ENCODE peak calls at places on chromosomes 1 and 21, in four cellular contexts. T, U, D and L are unnamed samples.

GRCh38 chr1:212470059-212470458 is 37.3 kb downstream of the NENF start:
- DNase-seq in U (peak; percentile 72), T (no peak), D (peak; percentile 95), L (no peak)

GRCh38 chr1:219555802-219556201 is 57.1 kb downstream of the ZC3H11B start:
- DNase-seq in U (no peak), D (peak; percentile 72), T (no peak), L (no peak)

GRCh38 chr21:46071082-46071481 is 26.8 kb upstream of the COL6A2 start:
- DNase-seq in T (peak; percentile 22), U (peak; percentile 33), D (no peak), L (peak; percentile 25)

GRCh38 chr1:205749826-205750682 is at the start of gene NUCKS1:
- DNase-seq in U (peak; percentile 98), T (peak; percentile 99), D (peak; percentile 91), L (peak; percentile 83)

GRCh38 chr1:198880818-198881597 is 242.2 kb downstream of the PTPRC start:
- DNase-seq in T (no peak), D (peak; percentile 94), U (no peak), L (no peak)

GRCh38 chr1:212098340-212098739 is 62.8 kb downstream of the DTL start:
- DNase-seq in U (no peak), D (no peak), T (no peak), L (no peak)

GRCh38 chr1:23581219-23581618 is 21.9 kb upstream of the ID3 start:
- DNase-seq in T (no peak), U (peak; percentile 78), D (no peak), L (no peak)

GRCh38 chr1:6996371-6996770 is 211.1 kb downstream of the CAMTA1 start:
- DNase-seq in D (no peak), T (no peak), U (no peak), L (no peak)

GRCh38 chr1:61606448-61607312 is 118.3 kb downstream of the TM2D1 start:
- DNase-seq in D (peak; percentile 94), U (peak; percentile 68), T (no peak), L (no peak)

GRCh38 chr1:120179420-120180348 is 3.4 kb upstream of the SEC22B start:
- DNase-seq in T (peak; percentile 69), U (peak; percentile 32), D (peak; percentile 20), L (peak; percentile 12)

GRCh38 chr1:111127923-111128643 is 11.8 kb downstream of the DRAM2 start:
- DNase-seq in D (no peak), U (no peak), T (no peak), L (no peak)

GRCh38 chr1:223228201-223228600 is 85.2 kb upstream of the TLR5 start:
- DNase-seq in U (no peak), T (no peak), D (no peak), L (no peak)

GRCh38 chr1:201751872-201752271 is 77.1 kb upstream of the IPO9 start:
- DNase-seq in T (no peak), U (no peak), D (no peak), L (no peak)

GRCh38 chr1:40264354-40264781 is 6.3 kb downstream of the ZMPSTE24 start:
- DNase-seq in D (peak; percentile 68), U (no peak), T (no peak), L (no peak)

GRCh38 chr1:65493792-65494191 is 73.3 kb downstream of the LEPR start:
- DNase-seq in T (no peak), D (no peak), U (no peak), L (no peak)

GRCh38 chr1:231494439-231495110 is 33.9 kb upstream of the TSNAX start:
- DNase-seq in U (no peak), D (no peak), T (no peak), L (no peak)

GRCh38 chr1:97337250-97338030 is 583.4 kb downstream of the DPYD start:
- DNase-seq in T (no peak), U (no peak), D (peak; percentile 55), L (no peak)

GRCh38 chr1:50251592-50252165 is 143.0 kb downstream of the ELAVL4 start:
- DNase-seq in D (no peak), U (no peak), T (peak; percentile 86), L (peak; percentile 74)

GRCh38 chr1:11531943-11532342 is 53.0 kb downstream of the DISP3 start:
- DNase-seq in U (no peak), T (no peak), D (no peak), L (no peak)

GRCh38 chr1:2561446-2561845 is 5.3 kb downstream of the TNFRSF14 start:
- DNase-seq in U (no peak), T (no peak), D (no peak), L (peak; percentile 50)

DNA sequence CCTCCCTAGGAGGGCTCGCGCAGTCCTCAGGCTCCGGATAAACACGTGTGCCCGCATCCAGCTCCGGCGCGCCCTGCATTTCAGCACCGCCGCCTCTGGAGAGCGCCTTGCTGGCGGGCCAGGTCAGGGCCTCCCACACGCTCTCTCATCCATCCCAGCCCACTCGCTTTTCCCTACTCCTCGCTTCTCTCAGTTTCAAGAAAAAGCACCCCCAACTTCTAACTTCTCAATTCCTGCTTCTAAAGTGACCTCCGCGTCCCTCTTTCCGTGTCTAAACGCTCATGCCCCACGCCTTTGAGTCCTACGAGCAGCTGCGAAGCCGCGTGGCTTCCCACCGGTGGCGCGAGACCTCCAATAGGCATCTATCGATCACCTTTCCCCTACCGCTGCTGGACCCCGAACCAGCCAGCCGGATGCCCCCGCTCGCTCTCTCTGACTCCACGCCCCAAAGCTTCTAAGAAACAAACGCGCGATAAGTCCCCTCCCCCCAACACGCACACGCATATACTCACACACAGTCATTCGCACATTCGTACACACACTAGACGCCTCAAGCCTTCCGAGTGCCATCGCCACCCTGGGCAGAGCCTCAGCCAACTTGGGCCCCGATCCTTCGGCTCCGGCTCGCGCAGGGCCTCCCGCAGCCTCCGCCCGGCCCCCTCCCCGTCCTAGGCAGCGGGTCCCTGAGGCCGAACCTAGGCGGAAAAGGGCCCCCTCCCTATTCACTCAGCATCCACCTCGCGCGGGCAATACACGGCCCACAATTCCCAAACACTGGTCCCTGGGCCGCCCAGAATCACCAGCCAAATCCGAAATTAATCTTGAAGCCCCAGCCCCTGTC is 1.1 kb downstream of the NMNAT2 start:
- DNase-seq in U (peak; percentile 81), T (peak; percentile 95), D (peak; percentile 34), L (peak; percentile 91)
- H3K27me3 ChIP-seq in U (peaks cover 35% of the 10 kb centered on the region), T (peaks cover 52% of the 10 kb centered on the region), D (peaks cover 17% of the 10 kb centered on the region), L (peaks cover 29% of the 10 kb centered on the region)

GRCh38 chr1:152110860-152111514 is 4.3 kb downstream of the TCHH start:
- DNase-seq in U (peak; percentile 68), T (peak; percentile 85), D (peak; percentile 30), L (peak; percentile 61)

GRCh38 chr1:152112885-152113432 is 2.3 kb downstream of the TCHH start:
- DNase-seq in T (no peak), D (no peak), U (no peak), L (no peak)

GRCh38 chr1:152110365-152110859 is 4.8 kb downstream of the TCHH start:
- DNase-seq in T (no peak), U (no peak), D (peak; percentile 49), L (peak; percentile 59)

GRCh38 chr1:152111515-152111968 is 3.7 kb downstream of the TCHH start:
- DNase-seq in D (no peak), T (peak; percentile 90), U (no peak), L (peak; percentile 68)

GRCh38 chr1:152112101-152112884 is 3.0 kb downstream of the TCHH start:
- DNase-seq in T (peak; percentile 72), D (no peak), U (no peak), L (peak; percentile 17)
- H3K27me3 ChIP-seq in T (peaks cover 94% of the 10 kb centered on the region), D (peaks cover 60% of the 10 kb centered on the region), U (peaks cover 100% of the 10 kb centered on the region), L (peaks cover 66% of the 10 kb centered on the region)

DNA sequence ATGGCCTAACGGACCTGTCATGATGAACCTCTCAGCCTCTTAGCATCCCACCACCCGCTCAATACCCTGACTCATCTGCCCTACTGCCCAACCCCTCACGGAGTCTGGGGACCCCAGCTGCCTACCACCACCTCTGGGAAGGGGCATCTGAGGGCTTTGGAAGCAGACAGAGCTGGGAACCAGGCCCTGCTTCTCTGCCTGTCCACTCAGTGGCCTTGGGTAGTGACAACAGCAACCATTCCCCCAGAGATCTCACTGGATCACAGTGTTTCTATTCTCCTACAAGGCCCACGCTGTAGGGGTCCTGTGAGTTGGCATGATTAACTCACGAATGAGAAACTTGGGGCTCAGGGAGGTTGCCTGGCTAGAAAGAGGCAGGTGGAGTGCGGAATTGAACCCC is 32.5 kb upstream of the DMBX1 start:
- DNase-seq in T (no peak), U (peak; percentile 14), D (no peak), L (no peak)
- H3K27me3 ChIP-seq in T (peaks cover 96% of the 10 kb centered on the region), U (peaks cover 8% of the 10 kb centered on the region), D (peaks cover 9% of the 10 kb centered on the region), L (peaks cover 52% of the 10 kb centered on the region)

GRCh38 chr1:17165823-17166222 is 39.1 kb upstream of the PADI1 start:
- DNase-seq in T (no peak), U (no peak), D (no peak), L (no peak)
- H3K27me3 ChIP-seq in T (no peaks in the 10 kb centered on the region), U (no peaks in the 10 kb centered on the region), D (no peaks in the 10 kb centered on the region), L (peaks cover 2% of the 10 kb centered on the region)

DNA sequence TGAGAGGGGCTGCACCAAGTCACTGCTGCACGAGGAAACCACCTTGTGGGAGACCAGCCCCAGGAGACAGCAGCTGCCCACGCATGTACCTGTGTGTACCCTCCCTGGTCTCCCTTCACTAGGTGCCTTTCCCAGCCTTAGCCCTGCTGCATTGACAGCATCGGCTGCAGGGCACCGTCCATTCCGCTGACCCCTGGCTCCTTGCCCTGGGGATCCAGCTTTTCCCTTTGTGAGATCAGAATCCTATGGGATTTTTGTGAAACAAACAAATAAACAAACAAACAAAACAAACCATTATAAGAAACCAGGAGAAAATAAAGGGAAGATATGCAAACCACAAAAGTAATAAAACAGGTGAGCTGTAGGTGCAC is 2.1 kb downstream of the STUM start:
- DNase-seq in D (no peak), U (no peak), T (no peak), L (no peak)
- H3K27me3 ChIP-seq in D (peaks cover 18% of the 10 kb centered on the region), U (peaks cover 6% of the 10 kb centered on the region), T (peaks cover 83% of the 10 kb centered on the region), L (peaks cover 44% of the 10 kb centered on the region)

DNA sequence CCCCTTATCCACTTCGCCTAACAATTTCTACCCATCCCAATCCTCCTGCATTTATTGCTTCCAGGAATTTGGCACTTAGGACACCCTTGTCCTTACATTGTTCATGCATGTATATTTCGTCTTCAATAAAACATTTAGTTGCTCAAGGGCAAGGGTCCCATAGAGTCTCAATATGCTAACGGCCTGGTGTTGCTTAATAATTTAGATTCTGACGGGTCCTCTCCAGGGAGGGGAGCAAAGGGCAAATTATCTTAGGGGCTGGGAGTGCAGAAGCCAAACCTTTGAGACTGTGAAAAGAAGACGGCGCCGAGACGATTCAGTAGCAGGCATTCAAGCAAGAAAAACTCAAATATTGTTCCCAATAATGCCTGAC is 468 bp upstream of the CR1L start:
- DNase-seq in U (no peak), T (no peak), D (no peak), L (no peak)
- H3K27me3 ChIP-seq in U (peaks cover 13% of the 10 kb centered on the region), T (no peaks in the 10 kb centered on the region), D (no peaks in the 10 kb centered on the region), L (no peaks in the 10 kb centered on the region)

DNA sequence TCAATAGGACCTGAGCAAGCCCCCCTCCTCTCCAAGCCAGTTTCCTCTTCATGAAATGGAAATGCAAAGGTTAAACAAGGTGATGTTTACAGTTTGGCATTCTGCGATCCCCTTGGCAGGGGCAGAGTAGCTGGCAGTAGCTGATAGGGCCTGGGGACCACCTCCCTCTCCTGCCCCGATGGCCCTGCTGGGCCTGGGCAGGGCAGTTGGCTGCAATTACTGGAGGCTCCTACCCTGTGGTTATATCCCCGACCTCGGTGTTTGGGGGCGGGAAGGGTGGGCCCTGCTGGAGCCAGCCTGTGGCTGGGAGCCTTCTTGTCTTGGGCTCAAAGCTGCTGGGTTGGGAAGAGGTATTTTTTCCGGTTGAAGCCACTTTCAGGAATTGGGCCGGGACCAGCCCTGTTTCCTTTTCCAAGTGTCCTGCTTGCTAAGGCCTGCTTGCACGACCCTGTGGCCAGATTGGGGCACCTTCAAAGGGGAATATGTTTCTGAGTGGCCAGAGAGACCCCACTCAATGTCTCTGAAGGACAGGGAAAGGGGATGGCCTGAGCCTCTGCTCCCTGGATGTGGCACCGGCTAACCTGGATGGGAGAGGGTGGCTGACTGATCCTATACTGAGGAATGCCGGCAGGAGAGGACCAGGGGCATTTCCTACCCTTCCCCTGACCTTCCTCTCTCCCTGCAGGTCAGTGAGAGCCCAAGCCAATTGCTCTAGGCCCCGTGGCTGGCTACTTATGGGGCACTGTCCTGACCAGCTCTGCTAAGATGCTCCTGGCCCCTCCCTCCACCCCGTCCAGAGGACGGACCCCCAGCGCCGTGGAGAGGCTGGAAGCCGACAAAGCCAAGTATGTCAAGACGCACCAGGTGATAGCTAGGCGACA is 1.9 kb downstream of the FAM110D start:
- DNase-seq in U (no peak), D (no peak), T (no peak), L (peak; percentile 76)
- H3K27me3 ChIP-seq in U (no peaks in the 10 kb centered on the region), D (peaks cover 7% of the 10 kb centered on the region), T (peaks cover 54% of the 10 kb centered on the region), L (peaks cover 64% of the 10 kb centered on the region)